ENCODE peak calls at places on chromosome 22, in four cellular contexts. X is activated T-helper 1 cell treated with Interleukin-2 at 50 U/mL for 16 hours; G is activated CD8-positive, alpha-beta memory T cell treated with anti-CD3 and anti-CD28 coated beads, Interleukin-2, amount 50 U/mL, for 48 hours; A is stimulated activated CD4-positive, alpha-beta T cell treated with anti-CD3 and anti-CD28 coated beads, Interleukin-2, amount 100 ng/mL, for 48 hours. U is an unnamed sample.

GRCh38 chr22:46239261-46240048 is 10.6 kb downstream of the CDPF1 start:
- DNase-seq in A (no peak), X (no peak), G (no peak), U (no peak)

GRCh38 chr22:49827307-49827852 is 293 bp downstream of the BRD1 start:
- DNase-seq in A (peak), G (no peak), X (no peak), U (no peak)

GRCh38 chr22:24066872-24067271 is 55.8 kb downstream of the CABIN1 start:
- DNase-seq in G (peak), A (no peak), X (no peak), U (no peak)

GRCh38 chr22:33116846-33117547 is 58.8 kb upstream of the SYN3 start:
- DNase-seq in A (no peak), X (no peak), G (no peak), U (no peak)

GRCh38 chr22:45757068-45757467 is 85.4 kb downstream of the ATXN10 start:
- DNase-seq in A (no peak), X (no peak), G (no peak), U (no peak)

GRCh38 chr22:24578355-24579241 is 14.3 kb downstream of the LRRC75B start:
- DNase-seq in X (no peak), G (no peak), A (no peak), U (no peak)

GRCh38 chr22:33451851-33452469 is 393.8 kb upstream of the SYN3 start:
- DNase-seq in G (no peak), A (no peak), X (no peak), U (no peak)

GRCh38 chr22:45503816-45504702 is 1.4 kb downstream of the FBLN1 start:
- DNase-seq in X (no peak), A (no peak), G (no peak), U (no peak)

GRCh38 chr22:39110631-39111561 is 13.9 kb downstream of the APOBEC3H start:
- DNase-seq in X (no peak), A (no peak), G (no peak), U (no peak)

GRCh38 chr22:37330200-37331033 is 48.1 kb downstream of the CYTH4 start:
- DNase-seq in X (no peak), A (peak), G (peak), U (peak)

GRCh38 chr22:32050678-32051515 is 7.8 kb downstream of the SLC5A1 start:
- DNase-seq in A (peak), X (peak), G (peak), U (peak)

GRCh38 chr22:38412435-38413084 is 42.4 kb downstream of the KCNJ4 start:
- DNase-seq in A (peak), G (peak), X (peak), U (no peak)

GRCh38 chr22:47736166-47737034 is 974.0 kb downstream of the TBC1D22A start:
- DNase-seq in A (no peak), X (no peak), G (no peak), U (no peak)

GRCh38 chr22:37419916-37420655 is 7.2 kb downstream of the ELFN2 start:
- DNase-seq in G (peak), A (no peak), X (no peak), U (no peak)

GRCh38 chr22:17588606-17589005 is 25.3 kb downstream of the SLC25A18 start:
- DNase-seq in X (no peak), G (no peak), A (no peak), U (no peak)

GRCh38 chr22:50705219-50705691 is 32.6 kb downstream of the SHANK3 start:
- DNase-seq in G (no peak), A (no peak), X (no peak), U (no peak)

GRCh38 chr22:19673660-19674059 is 40.6 kb upstream of the SEPTIN5 start:
- DNase-seq in G (no peak), A (no peak), X (no peak), U (no peak)

GRCh38 chr22:32531228-32531627 is 56.6 kb downstream of the FBXO7 start:
- DNase-seq in A (no peak), X (no peak), G (no peak), U (no peak)

GRCh38 chr22:35891442-35891841 is 137.2 kb downstream of the RBFOX2 start:
- DNase-seq in G (no peak), A (no peak), X (no peak), U (no peak)

GRCh38 chr22:27686534-27686933 is 115.0 kb downstream of the MN1 start:
- DNase-seq in G (no peak), X (no peak), A (no peak), U (peak)

U was measured in NCI-H460.